ENCODE peak calls at places on chromosome 1, in ten cellular contexts. Q is T-cell; G is thoracic aorta; C is activated CD4-positive, alpha-beta memory T cell treated with anti-CD3 and anti-CD28 coated beads, Interleukin-2, amount 10 ng/mL, durations not matched to agents 7 days and 5 days; J is HL-60; N is activated CD8-positive, alpha-beta memory T cell treated with anti-CD3 and anti-CD28 coated beads for 1 hour; T is amniotic epithelial cell; F is hypothalamus; K is progenitor cell of endocrine pancreas; H is activated naive CD8-positive, alpha-beta T cell treated with anti-CD3 and anti-CD28 coated beads, Interleukin-2, amount 50 U/mL, for 24 hours. P is an unnamed sample.
A peak's percentile ranks its signal among the peaks of the same experiment; 100 is the strongest.

GRCh38 chr1:3120994-3121393 is 52.0 kb downstream of the PRDM16 start:
- DNase-seq in Q (no peak), G (no peak), C (no peak), J (no peak), N (no peak), T (no peak), F (no peak), K (no peak), H (no peak), P (no peak)

GRCh38 chr1:42680045-42680444 is 2.2 kb upstream of the YBX1 start:
- DNase-seq in Q (no peak), G (no peak), C (no peak), J (no peak), N (no peak), T (no peak), F (no peak), K (no peak), H (no peak), P (no peak)

GRCh38 chr1:59218521-59219236 is 78.2 kb upstream of the FGGY start:
- DNase-seq in Q (no peak), G (no peak), C (no peak), J (peak; percentile 24), N (no peak), T (no peak), F (no peak), K (no peak), H (no peak), P (no peak)

GRCh38 chr1:14599787-14600186 is 1.3 kb downstream of the KAZN start:
- DNase-seq in Q (no peak), G (no peak), C (no peak), J (no peak), N (no peak), T (no peak), F (no peak), K (no peak), H (no peak), P (no peak)

GRCh38 chr1:68979891-68980290 is 483.0 kb upstream of the DEPDC1 start:
- DNase-seq in Q (no peak), G (no peak), C (no peak), J (no peak), N (no peak), T (no peak), F (no peak), K (no peak), H (no peak), P (no peak)

GRCh38 chr1:226882631-226883409 is 12.4 kb downstream of the PSEN2 start:
- DNase-seq in Q (no peak), G (no peak), C (peak; percentile 40), J (no peak), N (no peak), T (peak; percentile 42), F (no peak), K (no peak), H (peak; percentile 18), P (peak; percentile 40)

GRCh38 chr1:48996311-48996710 is 219.6 kb upstream of the BEND5 start:
- DNase-seq in Q (no peak), G (no peak), C (no peak), J (no peak), N (no peak), T (no peak), F (no peak), K (no peak), H (no peak), P (no peak)

GRCh38 chr1:226350504-226350865 is 41.5 kb upstream of the LIN9 start:
- DNase-seq in Q (no peak), G (no peak), C (no peak), J (no peak), N (no peak), T (no peak), F (no peak), K (no peak), H (no peak), P (no peak)

GRCh38 chr1:22790232-22791008 is 79.8 kb downstream of the EPHB2 start:
- DNase-seq in Q (no peak), G (no peak), C (no peak), J (no peak), N (no peak), T (no peak), F (no peak), K (no peak), H (no peak), P (no peak)

P was measured in activated T-helper 1 cell treated with anti-CD3 and anti-CD28 coated beads, Interleukin-12 subunit alpha, Interleukin-12 subunit beta, Interleukin-2, Interleukin-4 antibody, amounts not matched to agents 30 ng/mL and 10 ng/mL and 1 ng/mL, durations not matched to agents 14 hours and 24 hours and 36 hours.